ENCODE peak calls at places on chromosome 3, in ten cellular contexts. One of them, this sample, is unnamed.

GRCh38 chr3:139110072-139110830 is 65.6 kb upstream of the PRR23C start:
- DNase-seq in HL-60: no peak
- DNase-seq in choroid plexus epithelial cell: no peak
- DNase-seq in tibial artery: no peak
- DNase-seq in heart left ventricle: peak
- DNase-seq in lower lobe of right lung: no peak
- DNase-seq in colonic mucosa: peak
- DNase-seq in NB4: no peak
- DNase-seq in neural progenitor cell: no peak
- DNase-seq in uterus: no peak
- DNase-seq in this sample: peak

GRCh38 chr3:10766049-10766705 is 49.9 kb upstream of the SLC6A11 start:
- DNase-seq in HL-60: no peak
- DNase-seq in choroid plexus epithelial cell: no peak
- DNase-seq in tibial artery: no peak
- DNase-seq in heart left ventricle: no peak
- DNase-seq in lower lobe of right lung: no peak
- DNase-seq in colonic mucosa: no peak
- DNase-seq in NB4: no peak
- DNase-seq in neural progenitor cell: no peak
- DNase-seq in uterus: no peak
- DNase-seq in this sample: no peak

GRCh38 chr3:133459400-133459799 is 59.5 kb downstream of the BFSP2 start:
- DNase-seq in HL-60: no peak
- DNase-seq in choroid plexus epithelial cell: peak
- DNase-seq in tibial artery: peak
- DNase-seq in heart left ventricle: no peak
- DNase-seq in lower lobe of right lung: no peak
- DNase-seq in colonic mucosa: no peak
- DNase-seq in NB4: no peak
- DNase-seq in neural progenitor cell: peak
- DNase-seq in uterus: no peak
- DNase-seq in this sample: peak

GRCh38 chr3:150256336-150256735 is 151.8 kb upstream of the TSC22D2 start:
- DNase-seq in HL-60: no peak
- DNase-seq in choroid plexus epithelial cell: no peak
- DNase-seq in tibial artery: no peak
- DNase-seq in heart left ventricle: no peak
- DNase-seq in lower lobe of right lung: no peak
- DNase-seq in colonic mucosa: no peak
- DNase-seq in NB4: no peak
- DNase-seq in neural progenitor cell: no peak
- DNase-seq in uterus: no peak
- DNase-seq in this sample: no peak

GRCh38 chr3:188950832-188951489 is 220.8 kb upstream of the TPRG1 start:
- DNase-seq in HL-60: peak
- DNase-seq in choroid plexus epithelial cell: peak
- DNase-seq in tibial artery: peak
- DNase-seq in heart left ventricle: peak
- DNase-seq in lower lobe of right lung: peak
- DNase-seq in colonic mucosa: peak
- DNase-seq in NB4: peak
- DNase-seq in neural progenitor cell: no peak
- DNase-seq in uterus: peak
- DNase-seq in this sample: no peak

GRCh38 chr3:188146219-188146618 is 7.7 kb upstream of the LPP start:
- DNase-seq in HL-60: no peak
- DNase-seq in choroid plexus epithelial cell: no peak
- DNase-seq in tibial artery: no peak
- DNase-seq in heart left ventricle: no peak
- DNase-seq in lower lobe of right lung: no peak
- DNase-seq in colonic mucosa: no peak
- DNase-seq in NB4: no peak
- DNase-seq in neural progenitor cell: no peak
- DNase-seq in uterus: no peak
- DNase-seq in this sample: no peak

GRCh38 chr3:37909067-37909911 is 47.6 kb downstream of the CTDSPL start:
- DNase-seq in HL-60: no peak
- DNase-seq in choroid plexus epithelial cell: no peak
- DNase-seq in tibial artery: no peak
- DNase-seq in heart left ventricle: no peak
- DNase-seq in lower lobe of right lung: no peak
- DNase-seq in colonic mucosa: no peak
- DNase-seq in NB4: peak
- DNase-seq in neural progenitor cell: no peak
- DNase-seq in uterus: no peak
- DNase-seq in this sample: no peak

GRCh38 chr3:66452247-66453040 is 48.4 kb downstream of the LRIG1 start:
- DNase-seq in HL-60: no peak
- DNase-seq in choroid plexus epithelial cell: no peak
- DNase-seq in tibial artery: peak
- DNase-seq in heart left ventricle: no peak
- DNase-seq in lower lobe of right lung: no peak
- DNase-seq in colonic mucosa: no peak
- DNase-seq in NB4: no peak
- DNase-seq in neural progenitor cell: no peak
- DNase-seq in uterus: peak
- DNase-seq in this sample: no peak

GRCh38 chr3:164375995-164376394 is 702.3 kb downstream of the SI start:
- DNase-seq in HL-60: no peak
- DNase-seq in choroid plexus epithelial cell: no peak
- DNase-seq in tibial artery: no peak
- DNase-seq in heart left ventricle: no peak
- DNase-seq in lower lobe of right lung: no peak
- DNase-seq in colonic mucosa: no peak
- DNase-seq in NB4: no peak
- DNase-seq in neural progenitor cell: no peak
- DNase-seq in uterus: no peak
- DNase-seq in this sample: no peak

GRCh38 chr3:160806094-160806493 is 50.1 kb downstream of the PPM1L start:
- DNase-seq in HL-60: no peak
- DNase-seq in choroid plexus epithelial cell: no peak
- DNase-seq in tibial artery: no peak
- DNase-seq in heart left ventricle: no peak
- DNase-seq in lower lobe of right lung: no peak
- DNase-seq in colonic mucosa: no peak
- DNase-seq in NB4: no peak
- DNase-seq in neural progenitor cell: no peak
- DNase-seq in uterus: no peak
- DNase-seq in this sample: no peak

GRCh38 chr3:28322464-28322863 is 26.1 kb upstream of the ZCWPW2 start:
- DNase-seq in HL-60: no peak
- DNase-seq in choroid plexus epithelial cell: peak
- DNase-seq in tibial artery: no peak
- DNase-seq in heart left ventricle: no peak
- DNase-seq in lower lobe of right lung: no peak
- DNase-seq in colonic mucosa: no peak
- DNase-seq in NB4: no peak
- DNase-seq in neural progenitor cell: no peak
- DNase-seq in uterus: no peak
- DNase-seq in this sample: no peak

GRCh38 chr3:30970183-30970582 is 75.7 kb upstream of the GADL1 start:
- DNase-seq in HL-60: no peak
- DNase-seq in choroid plexus epithelial cell: peak
- DNase-seq in tibial artery: no peak
- DNase-seq in heart left ventricle: no peak
- DNase-seq in lower lobe of right lung: no peak
- DNase-seq in colonic mucosa: no peak
- DNase-seq in NB4: peak
- DNase-seq in neural progenitor cell: no peak
- DNase-seq in uterus: no peak
- DNase-seq in this sample: no peak

GRCh38 chr3:13167064-13167743 is 94.0 kb upstream of the IQSEC1 start:
- DNase-seq in HL-60: no peak
- DNase-seq in choroid plexus epithelial cell: no peak
- DNase-seq in tibial artery: peak
- DNase-seq in heart left ventricle: no peak
- DNase-seq in lower lobe of right lung: no peak
- DNase-seq in colonic mucosa: no peak
- DNase-seq in NB4: no peak
- DNase-seq in neural progenitor cell: no peak
- DNase-seq in uterus: no peak
- DNase-seq in this sample: no peak

GRCh38 chr3:142580061-142580423 is 1.5 kb upstream of the ATR start:
- DNase-seq in HL-60: no peak
- DNase-seq in choroid plexus epithelial cell: no peak
- DNase-seq in tibial artery: no peak
- DNase-seq in heart left ventricle: no peak
- DNase-seq in lower lobe of right lung: no peak
- DNase-seq in colonic mucosa: no peak
- DNase-seq in NB4: no peak
- DNase-seq in neural progenitor cell: no peak
- DNase-seq in uterus: no peak
- DNase-seq in this sample: no peak

GRCh38 chr3:29514912-29515311 is 234.0 kb downstream of the RBMS3 start:
- DNase-seq in HL-60: no peak
- DNase-seq in choroid plexus epithelial cell: no peak
- DNase-seq in tibial artery: no peak
- DNase-seq in heart left ventricle: no peak
- DNase-seq in lower lobe of right lung: no peak
- DNase-seq in colonic mucosa: no peak
- DNase-seq in NB4: peak
- DNase-seq in neural progenitor cell: no peak
- DNase-seq in uterus: no peak
- DNase-seq in this sample: no peak

GRCh38 chr3:107794664-107795443 is 272.1 kb downstream of the BBX start:
- DNase-seq in HL-60: no peak
- DNase-seq in choroid plexus epithelial cell: peak
- DNase-seq in tibial artery: peak
- DNase-seq in heart left ventricle: no peak
- DNase-seq in lower lobe of right lung: no peak
- DNase-seq in colonic mucosa: no peak
- DNase-seq in NB4: no peak
- DNase-seq in neural progenitor cell: no peak
- DNase-seq in uterus: peak
- DNase-seq in this sample: no peak

GRCh38 chr3:188184160-188184559 is 30.2 kb downstream of the LPP start:
- DNase-seq in HL-60: no peak
- DNase-seq in choroid plexus epithelial cell: no peak
- DNase-seq in tibial artery: no peak
- DNase-seq in heart left ventricle: peak
- DNase-seq in lower lobe of right lung: no peak
- DNase-seq in colonic mucosa: no peak
- DNase-seq in NB4: no peak
- DNase-seq in neural progenitor cell: no peak
- DNase-seq in uterus: no peak
- DNase-seq in this sample: no peak

GRCh38 chr3:69339766-69340165 is 46.1 kb downstream of the FRMD4B start:
- DNase-seq in HL-60: no peak
- DNase-seq in choroid plexus epithelial cell: no peak
- DNase-seq in tibial artery: peak
- DNase-seq in heart left ventricle: no peak
- DNase-seq in lower lobe of right lung: peak
- DNase-seq in colonic mucosa: no peak
- DNase-seq in NB4: peak
- DNase-seq in neural progenitor cell: no peak
- DNase-seq in uterus: no peak
- DNase-seq in this sample: no peak

GRCh38 chr3:102346897-102347296 is 87.9 kb upstream of the ZPLD1 start:
- DNase-seq in HL-60: no peak
- DNase-seq in choroid plexus epithelial cell: no peak
- DNase-seq in tibial artery: no peak
- DNase-seq in heart left ventricle: no peak
- DNase-seq in lower lobe of right lung: no peak
- DNase-seq in colonic mucosa: no peak
- DNase-seq in NB4: no peak
- DNase-seq in neural progenitor cell: no peak
- DNase-seq in uterus: no peak
- DNase-seq in this sample: no peak

GRCh38 chr3:191065183-191065805 is 133.7 kb upstream of the OSTN start:
- DNase-seq in HL-60: no peak
- DNase-seq in choroid plexus epithelial cell: peak
- DNase-seq in tibial artery: no peak
- DNase-seq in heart left ventricle: no peak
- DNase-seq in lower lobe of right lung: no peak
- DNase-seq in colonic mucosa: no peak
- DNase-seq in NB4: no peak
- DNase-seq in neural progenitor cell: no peak
- DNase-seq in uterus: no peak
- DNase-seq in this sample: no peak
- TF ChIP-seq CTCF in HL-60: no peak
- TF ChIP-seq CTCF in choroid plexus epithelial cell: no peak
- TF ChIP-seq CTCF in tibial artery: no peak
- TF ChIP-seq CTCF in heart left ventricle: no peak
- TF ChIP-seq CTCF in lower lobe of right lung: no peak
- TF ChIP-seq CTCF in colonic mucosa: no peak
- TF ChIP-seq CTCF in NB4: no peak
- TF ChIP-seq CTCF in neural progenitor cell: no peak
- TF ChIP-seq CTCF in uterus: no peak
- TF ChIP-seq CTCF in this sample: peak

GRCh38 chr3:197959891-197960693 is at the start of gene LMLN:
- DNase-seq in HL-60: peak
- DNase-seq in choroid plexus epithelial cell: peak
- DNase-seq in tibial artery: peak
- DNase-seq in heart left ventricle: peak
- DNase-seq in lower lobe of right lung: peak
- DNase-seq in colonic mucosa: peak
- DNase-seq in NB4: peak
- DNase-seq in neural progenitor cell: peak
- DNase-seq in uterus: peak
- DNase-seq in this sample: peak
- H3K4me3 ChIP-seq in HL-60: peak
- H3K4me3 ChIP-seq in choroid plexus epithelial cell: peak
- H3K4me3 ChIP-seq in tibial artery: peak
- H3K4me3 ChIP-seq in heart left ventricle: peak
- H3K4me3 ChIP-seq in lower lobe of right lung: peak
- H3K4me3 ChIP-seq in colonic mucosa: peak
- H3K4me3 ChIP-seq in NB4: peak
- H3K4me3 ChIP-seq in neural progenitor cell: peak
- H3K4me3 ChIP-seq in uterus: peak
- H3K4me3 ChIP-seq in this sample: peak

GRCh38 chr3:132342615-132343014 is 25.4 kb downstream of the ACP3 start:
- DNase-seq in HL-60: no peak
- DNase-seq in choroid plexus epithelial cell: no peak
- DNase-seq in tibial artery: no peak
- DNase-seq in heart left ventricle: no peak
- DNase-seq in lower lobe of right lung: no peak
- DNase-seq in colonic mucosa: no peak
- DNase-seq in NB4: no peak
- DNase-seq in neural progenitor cell: no peak
- DNase-seq in uterus: no peak
- DNase-seq in this sample: no peak
- TF ChIP-seq CTCF in HL-60: no peak
- TF ChIP-seq CTCF in choroid plexus epithelial cell: no peak
- TF ChIP-seq CTCF in tibial artery: no peak
- TF ChIP-seq CTCF in heart left ventricle: no peak
- TF ChIP-seq CTCF in lower lobe of right lung: no peak
- TF ChIP-seq CTCF in colonic mucosa: no peak
- TF ChIP-seq CTCF in NB4: no peak
- TF ChIP-seq CTCF in neural progenitor cell: no peak
- TF ChIP-seq CTCF in uterus: no peak
- TF ChIP-seq CTCF in this sample: no peak

GRCh38 chr3:53287413-53287734 is 31.6 kb upstream of the TKT start:
- DNase-seq in HL-60: no peak
- DNase-seq in choroid plexus epithelial cell: no peak
- DNase-seq in tibial artery: no peak
- DNase-seq in heart left ventricle: no peak
- DNase-seq in lower lobe of right lung: no peak
- DNase-seq in colonic mucosa: no peak
- DNase-seq in NB4: no peak
- DNase-seq in neural progenitor cell: no peak
- DNase-seq in uterus: no peak
- DNase-seq in this sample: no peak
- H3K4me3 ChIP-seq in HL-60: no peak
- H3K4me3 ChIP-seq in choroid plexus epithelial cell: no peak
- H3K4me3 ChIP-seq in tibial artery: no peak
- H3K4me3 ChIP-seq in heart left ventricle: no peak
- H3K4me3 ChIP-seq in lower lobe of right lung: no peak
- H3K4me3 ChIP-seq in colonic mucosa: no peak
- H3K4me3 ChIP-seq in NB4: no peak
- H3K4me3 ChIP-seq in neural progenitor cell: no peak
- H3K4me3 ChIP-seq in uterus: no peak
- H3K4me3 ChIP-seq in this sample: no peak